ENCODE peak calls at places on chromosomes 5 and 9, in five cellular contexts. O, S, A, J and I are unnamed samples. For H3K27me3, the result is how much of the 10 kb centered on the place peaks cover.

GRCh38 chr9:69758001-69758730 is 1.6 kb downstream of the PTAR1 start:
- DNase-seq in O (no peak), S (no peak), A (no peak), J (peak), I (no peak)

GRCh38 chr9:85178486-85178885 is 509.0 kb downstream of the NTRK2 start:
- DNase-seq in O (no peak), S (no peak), A (no peak), J (peak), I (no peak)

GRCh38 chr5:34858798-34859197 is 19.8 kb downstream of the TTC23L start:
- DNase-seq in O (no peak), S (no peak), A (no peak), J (no peak), I (no peak)

GRCh38 chr5:138610468-138611294 is 35.5 kb upstream of the HSPA9 start:
- DNase-seq in O (no peak), S (no peak), A (no peak), J (peak), I (no peak)

GRCh38 chr5:125154321-125154811 is 407.9 kb upstream of the ZNF608 start:
- DNase-seq in O (no peak), S (no peak), A (no peak), J (no peak), I (no peak)

GRCh38 chr9:116152390-116152789 is 1.2 kb upstream of the PAPPA start:
- DNase-seq in O (no peak), S (no peak), A (no peak), J (peak), I (no peak)

GRCh38 chr5:143826909-143827514 is 15.1 kb downstream of the HMHB1 start:
- DNase-seq in O (no peak), S (no peak), A (no peak), J (no peak), I (no peak)

GRCh38 chr9:7324031-7324654 is 475.4 kb downstream of the DMAC1 start:
- DNase-seq in O (no peak), S (no peak), A (no peak), J (no peak), I (no peak)

GRCh38 chr5:168877132-168877895 is 298.1 kb upstream of the PANK3 start:
- DNase-seq in O (no peak), S (no peak), A (no peak), J (no peak), I (no peak)

GRCh38 chr5:83281658-83282057 is 189.9 kb upstream of the VCAN start:
- DNase-seq in O (no peak), S (no peak), A (no peak), J (no peak), I (no peak)

GRCh38 chr5:53877243-53877642 is 316.8 kb downstream of the NDUFS4 start:
- DNase-seq in O (no peak), S (no peak), A (no peak), J (no peak), I (no peak)

GRCh38 chr5:179738725-179739124 is 6.1 kb downstream of the MAML1 start:
- DNase-seq in O (no peak), S (no peak), A (no peak), J (no peak), I (no peak)

GRCh38 chr9:133188006-133188842 is 20.8 kb downstream of the OBP2B start:
- DNase-seq in O (no peak), S (no peak), A (no peak), J (peak), I (no peak)

GRCh38 chr9:20981486-20981885 is 50.0 kb downstream of the HACD4 start:
- DNase-seq in O (no peak), S (no peak), A (no peak), J (no peak), I (no peak)

GRCh38 chr9:73053543-73053942 is 98.1 kb upstream of the ANXA1 start:
- DNase-seq in O (no peak), S (no peak), A (no peak), J (no peak), I (no peak)

GRCh38 chr5:113038714-113039113 is 62.1 kb downstream of the DCP2 start:
- DNase-seq in O (no peak), S (no peak), A (no peak), J (no peak), I (peak)

DNA sequence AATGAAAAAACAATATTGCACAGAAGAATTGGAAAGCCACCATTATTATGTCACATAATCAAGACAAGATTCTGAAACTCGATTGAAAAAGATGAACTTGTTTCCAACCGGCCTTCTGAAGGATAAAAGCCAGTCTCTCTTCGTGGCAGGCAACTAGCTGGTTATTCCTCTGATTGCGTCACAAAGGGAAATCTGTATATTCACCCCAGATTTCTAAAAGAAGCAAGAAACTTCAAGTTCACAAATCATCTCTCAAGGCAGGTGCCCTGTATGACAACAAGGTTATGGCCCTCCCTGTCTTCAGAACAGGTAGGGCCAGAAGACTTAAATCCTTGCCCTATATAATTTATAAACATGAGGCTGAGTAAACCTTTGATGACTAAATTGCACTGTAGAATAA is 2.8 kb upstream of the KLF4 start:
- DNase-seq in O (no peak), S (no peak), A (no peak), J (no peak), I (no peak)
- H3K27me3 ChIP-seq in O (under half), S (under half), A (under half), J (half or more), I (under half)

DNA sequence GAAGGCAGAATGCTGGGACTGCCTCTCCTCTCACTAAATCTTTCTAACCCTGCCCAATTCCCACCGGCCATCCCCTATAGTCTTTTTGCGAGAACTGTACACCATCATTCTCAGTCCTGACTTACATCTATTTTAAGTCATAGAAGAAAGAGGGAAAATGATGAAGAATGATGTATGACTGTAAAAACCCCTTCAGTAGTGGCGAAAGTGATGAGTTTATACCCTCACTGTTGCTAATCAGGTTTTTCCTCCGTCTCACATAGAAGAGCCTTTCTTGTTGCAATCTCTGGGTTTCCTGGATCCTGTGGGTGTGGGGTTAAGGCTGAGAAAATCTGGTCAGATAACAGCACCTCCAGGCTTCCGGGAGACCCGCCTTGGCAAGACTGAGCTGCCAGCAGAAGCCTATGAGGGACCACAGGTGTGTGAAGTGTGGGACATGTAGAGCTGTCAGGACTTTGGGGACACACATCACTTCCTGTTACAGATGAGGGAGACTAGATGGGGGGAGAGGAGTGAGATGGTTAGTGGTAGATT is 147.1 kb upstream of the SLC12A2 start:
- DNase-seq in O (no peak), S (no peak), A (no peak), J (no peak), I (no peak)
- H3K27me3 ChIP-seq in O (under half), S (under half), A (under half), J (under half), I (under half)

DNA sequence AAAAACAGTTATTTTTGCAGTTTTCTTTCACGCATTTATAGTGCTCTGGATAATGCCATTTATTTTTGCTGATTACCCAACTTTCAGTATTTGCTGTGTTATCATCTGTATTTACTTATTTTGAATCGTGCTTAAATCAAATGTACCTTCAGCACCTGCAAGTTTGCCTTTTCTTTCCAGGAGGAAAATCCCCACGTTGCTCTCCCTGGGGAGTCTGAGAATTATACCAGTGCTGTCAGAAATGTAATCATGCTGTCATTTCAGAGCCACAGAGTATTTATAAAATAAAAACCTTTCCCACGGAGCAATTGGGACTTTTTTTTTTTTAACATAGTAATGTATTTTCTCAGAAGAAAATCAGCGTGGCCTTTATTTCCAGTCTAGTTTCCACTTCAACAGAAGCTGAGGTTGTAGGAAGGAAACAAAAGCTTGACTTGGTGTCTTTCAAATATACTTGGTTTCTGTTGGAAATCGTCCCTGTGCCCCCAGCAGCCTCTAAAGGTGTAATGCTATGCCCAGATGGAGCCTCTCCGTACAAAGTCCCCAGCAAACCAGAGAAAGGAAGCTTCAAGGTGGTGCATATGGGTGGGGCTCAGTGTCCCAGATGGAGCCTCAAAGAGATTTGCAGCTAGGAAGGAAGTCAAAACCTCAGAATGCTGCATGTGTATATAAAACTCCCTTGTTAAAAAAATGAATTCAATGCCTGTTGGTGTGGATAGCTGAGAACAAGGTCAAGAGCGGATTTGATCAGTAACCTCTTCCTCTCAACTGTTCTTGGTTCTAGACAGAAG is 2.1 kb downstream of the GPR150 start:
- DNase-seq in O (no peak), S (no peak), A (no peak), J (no peak), I (no peak)
- H3K27me3 ChIP-seq in O (under half), S (under half), A (under half), J (half or more), I (under half)

DNA sequence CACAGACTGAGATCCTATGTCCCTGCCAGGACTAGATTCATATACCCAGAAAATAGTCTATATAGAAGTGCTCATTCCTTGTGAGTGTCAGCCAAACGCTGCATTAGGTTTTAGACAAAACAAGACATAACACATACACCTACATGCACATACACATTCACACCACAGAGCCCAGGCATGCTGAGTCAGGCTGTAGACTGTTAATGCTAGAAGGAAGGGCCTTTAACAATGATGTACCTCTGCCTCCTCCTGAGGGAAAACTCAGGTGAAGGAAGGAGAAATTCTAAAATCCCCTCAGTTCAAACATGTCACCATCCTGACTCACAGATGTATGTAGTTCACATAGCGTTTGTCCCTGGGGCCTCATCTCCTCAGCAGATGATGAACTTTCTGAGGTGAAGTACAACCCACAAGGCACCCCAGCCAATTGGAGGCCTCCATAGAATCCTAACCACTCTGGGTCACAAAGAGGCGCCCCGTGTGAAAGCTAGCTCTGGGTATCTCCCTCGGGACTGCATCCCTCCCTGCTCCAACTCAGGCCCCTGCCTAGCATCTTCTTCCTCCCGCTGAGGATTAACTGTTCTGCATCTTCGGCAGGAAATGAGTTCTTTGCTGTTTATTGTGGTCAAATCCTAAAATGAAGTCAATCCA is 40.7 kb upstream of the FSTL4 start:
- DNase-seq in O (no peak), S (no peak), A (no peak), J (no peak), I (no peak)
- H3K27me3 ChIP-seq in O (under half), S (under half), A (under half), J (under half), I (under half)

GRCh38 chr5:55226027-55226933 is 835 bp downstream of the MCIDAS start:
- DNase-seq in O (no peak), S (no peak), A (no peak), J (peak), I (no peak)

GRCh38 chr5:55225346-55225745 is 1.8 kb downstream of the MCIDAS start:
- DNase-seq in O (no peak), S (no peak), A (no peak), J (no peak), I (no peak)

GRCh38 chr5:55230086-55230629 is 3.0 kb upstream of the MCIDAS start:
- DNase-seq in O (no peak), S (no peak), A (no peak), J (no peak), I (no peak)

GRCh38 chr5:55227738-55228430 is 769 bp upstream of the MCIDAS start:
- DNase-seq in O (no peak), S (no peak), A (no peak), J (no peak), I (no peak)

GRCh38 chr5:55226934-55227737 is at the start of gene MCIDAS:
- DNase-seq in O (no peak), S (no peak), A (peak), J (peak), I (no peak)
- H3K27me3 ChIP-seq in O (half or more), S (under half), A (under half), J (half or more), I (under half)

GRCh38 chr9:89843591-89843990 is 238.8 kb downstream of the GADD45G start:
- DNase-seq in O (no peak), S (no peak), A (no peak), J (no peak), I (no peak)
- H3K27me3 ChIP-seq in O (under half), S (under half), A (under half), J (under half), I (under half)

GRCh38 chr9:95515272-95516113 is 1.3 kb downstream of the PTCH1 start:
- DNase-seq in O (peak), S (no peak), A (no peak), J (peak), I (no peak)

GRCh38 chr9:95513722-95514121 is 3.0 kb downstream of the PTCH1 start:
- DNase-seq in O (no peak), S (no peak), A (no peak), J (no peak), I (no peak)

GRCh38 chr9:95516221-95516735 is 493 bp downstream of the PTCH1 start:
- DNase-seq in O (no peak), S (no peak), A (no peak), J (peak), I (no peak)

GRCh38 chr9:95512751-95513120 is 4.0 kb downstream of the PTCH1 start:
- DNase-seq in O (no peak), S (no peak), A (no peak), J (no peak), I (no peak)

GRCh38 chr9:95514402-95514801 is 2.4 kb downstream of the PTCH1 start:
- DNase-seq in O (no peak), S (no peak), A (no peak), J (no peak), I (no peak)
- H3K27me3 ChIP-seq in O (under half), S (under half), A (under half), J (under half), I (under half)

DNA sequence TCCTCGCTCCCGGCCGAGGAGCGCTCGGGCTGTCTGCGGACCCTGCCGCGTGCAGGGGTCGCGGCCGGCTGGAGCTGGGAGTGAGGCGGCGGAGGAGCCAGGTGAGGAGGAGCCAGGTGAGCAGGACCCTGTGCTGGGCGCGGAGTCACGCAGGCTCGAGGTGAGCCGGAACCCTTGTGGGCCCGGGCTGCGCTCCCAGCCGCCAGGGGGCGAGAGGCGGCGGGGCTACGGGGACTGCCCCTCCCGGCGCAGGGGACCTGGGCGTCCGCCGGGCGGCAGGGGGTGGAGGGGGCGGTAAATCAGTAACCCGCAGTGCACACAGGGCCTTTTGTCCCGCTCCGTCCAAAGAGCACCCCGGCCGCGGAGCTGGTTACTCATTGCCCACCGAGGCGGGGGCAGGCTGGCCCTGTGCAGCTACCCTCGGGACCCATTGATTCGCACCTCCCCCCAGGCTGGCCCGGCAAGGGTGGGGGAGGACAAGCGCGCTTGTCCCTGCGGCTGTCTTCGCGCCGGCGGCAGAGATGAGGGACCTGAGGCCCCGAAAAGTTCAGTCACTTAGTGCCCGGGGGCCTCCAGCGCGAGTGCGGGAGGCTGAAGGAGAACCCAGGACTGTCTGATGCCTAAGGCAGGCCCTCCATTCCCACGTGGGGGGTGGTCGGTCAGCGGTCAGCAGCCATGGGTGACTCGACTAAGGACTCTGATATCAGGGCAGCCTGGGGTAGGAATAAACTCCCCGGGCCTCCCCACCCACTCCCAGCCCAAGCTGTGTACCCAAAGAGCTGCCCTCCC is 397 bp downstream of the FGFR4 start:
- DNase-seq in O (no peak), S (no peak), A (no peak), J (no peak), I (peak)
- H3K27me3 ChIP-seq in O (under half), S (under half), A (under half), J (under half), I (under half)

GRCh38 chr5:1030801-1031271 is 22.2 kb downstream of the NKD2 start:
- DNase-seq in O (no peak), S (no peak), A (no peak), J (no peak), I (no peak)
- H3K27me3 ChIP-seq in O (under half), S (under half), A (under half), J (under half), I (under half)